ENCODE peak calls at places on chromosomes 5 and 9, in seven cellular contexts. J is CD8-positive, alpha-beta T cell; D is stimulated activated naive CD8-positive, alpha-beta T cell treated with anti-CD3 and anti-CD28 coated beads, Interleukin-15, amount 100 ng/mL, for 72 hours; H is NCI-H1417; U is neural crest cell; K is stimulated activated CD4-positive, alpha-beta T cell treated with anti-CD3 and anti-CD28 coated beads, Interleukin-15, amount 100 ng/mL, for 24 hours; F is amygdala. A is an unnamed sample.

GRCh38 chr9:101434990-101435389 is 584 bp downstream of the ALDOB start:
- DNase-seq in U (no peak), J (no peak), D (no peak), H (no peak), K (no peak), F (no peak), A (no peak)

GRCh38 chr9:137454145-137454505 is 5.0 kb downstream of the NSMF start:
- DNase-seq in J (no peak), D (peak), H (no peak), F (no peak), K (peak), U (peak), A (no peak)

GRCh38 chr5:27906911-27907590 is 868.7 kb upstream of the CDH9 start:
- DNase-seq in D (no peak), U (no peak), K (no peak), J (no peak), H (no peak), F (no peak), A (no peak)

GRCh38 chr9:18075253-18075977 is 398.5 kb upstream of the ADAMTSL1 start:
- DNase-seq in K (no peak), J (no peak), F (no peak), D (no peak), U (no peak), H (no peak), A (no peak)

GRCh38 chr9:2039294-2040180 is 24.4 kb downstream of the SMARCA2 start:
- DNase-seq in F (no peak), U (no peak), H (no peak), K (no peak), D (no peak), J (no peak), A (no peak)

GRCh38 chr5:130189961-130190360 is 285.7 kb downstream of the CHSY3 start:
- DNase-seq in F (no peak), J (no peak), D (no peak), U (no peak), K (no peak), H (no peak), A (no peak)

GRCh38 chr5:37721447-37721871 is 118.4 kb downstream of the GDNF start:
- DNase-seq in H (no peak), K (peak), J (no peak), F (no peak), U (no peak), D (peak), A (no peak)

GRCh38 chr9:75422939-75423522 is 334.7 kb downstream of the OSTF1 start:
- DNase-seq in F (no peak), K (no peak), D (no peak), U (no peak), J (no peak), H (no peak), A (no peak)

GRCh38 chr5:38462972-38463633 is 93.3 kb downstream of the LIFR start:
- DNase-seq in H (no peak), U (no peak), D (no peak), K (no peak), F (no peak), J (no peak), A (no peak)

GRCh38 chr9:124078641-124079040 is 67.1 kb downstream of the LHX2 start:
- DNase-seq in F (no peak), K (no peak), H (no peak), J (no peak), D (no peak), U (no peak), A (no peak)

GRCh38 chr5:1958211-1959010 is 75.7 kb upstream of the IRX4 start:
- DNase-seq in D (no peak), J (no peak), H (no peak), F (no peak), K (no peak), U (no peak), A (no peak)

A was measured in DMS153.